ENCODE peak calls at places on chromosomes 11 and 22, in five cellular contexts. H, S, A, M and W are unnamed samples.

GRCh38 chr11:8832571-8833260 is 78.3 kb upstream of the AKIP1 start:
- DNase-seq in M (no peak), S (no peak), A (no peak), H (peak; percentile 38), W (no peak)

GRCh38 chr11:73175551-73176144 is 33.5 kb upstream of the FCHSD2 start:
- DNase-seq in A (peak; percentile 53), S (peak; percentile 14), H (no peak), M (no peak), W (no peak)

GRCh38 chr11:46408407-46408986 is 16.9 kb upstream of the CHRM4 start:
- DNase-seq in A (no peak), H (no peak), S (no peak), M (no peak), W (no peak)

GRCh38 chr22:43497956-43498855 is 86.4 kb downstream of the MPPED1 start:
- DNase-seq in M (no peak), H (no peak), S (no peak), A (no peak), W (no peak)

GRCh38 chr22:32805586-32805881 is 4.0 kb downstream of the TIMP3 start:
- DNase-seq in M (no peak), H (no peak), S (no peak), A (no peak), W (no peak)

GRCh38 chr11:79520086-79520485 is 79.3 kb upstream of the TENM4 start:
- DNase-seq in S (no peak), A (no peak), M (no peak), H (no peak), W (no peak)

GRCh38 chr11:67071420-67072284 is 15.0 kb downstream of the RHOD start:
- DNase-seq in M (peak; percentile 69), A (peak; percentile 84), S (peak; percentile 82), H (peak; percentile 74), W (peak; percentile 66)

GRCh38 chr11:27055065-27055682 is 14.6 kb downstream of the BBOX1 start:
- DNase-seq in H (no peak), S (no peak), A (no peak), M (no peak), W (no peak)

GRCh38 chr22:40534379-40535188 is 101.9 kb downstream of the MRTFA start:
- DNase-seq in S (no peak), M (no peak), A (no peak), H (no peak), W (no peak)

GRCh38 chr11:23976776-23977380 is 520.0 kb upstream of the LUZP2 start:
- DNase-seq in M (no peak), H (no peak), S (no peak), A (no peak), W (no peak)

GRCh38 chr11:63986156-63986931 is at the start of gene OTUB1:
- DNase-seq in M (peak; percentile 91), H (peak; percentile 84), A (peak; percentile 93), S (peak; percentile 95), W (peak; percentile 89)

GRCh38 chr11:123543796-123544195 is 110.6 kb downstream of the SCN3B start:
- DNase-seq in A (no peak), H (no peak), S (no peak), M (no peak), W (no peak)

GRCh38 chr11:67002921-67003411 is 20.0 kb upstream of the SYT12 start:
- DNase-seq in M (no peak), A (peak; percentile 7), S (no peak), H (no peak), W (no peak)

GRCh38 chr22:49044776-49045175 is 782.9 kb downstream of the BRD1 start:
- DNase-seq in H (no peak), M (no peak), A (no peak), S (no peak), W (no peak)

GRCh38 chr22:43889366-43890253 is 2.2 kb downstream of the PNPLA5 start:
- DNase-seq in H (no peak), S (peak; percentile 38), M (no peak), A (no peak), W (peak; percentile 2)

GRCh38 chr22:38240734-38241252 is 32.0 kb downstream of the TMEM184B start:
- DNase-seq in A (peak; percentile 65), S (peak; percentile 77), M (peak; percentile 45), H (no peak), W (peak; percentile 80)

GRCh38 chr11:95505927-95506426 is 275.0 kb upstream of the SESN3 start:
- DNase-seq in A (no peak), S (no peak), H (peak; percentile 52), M (no peak), W (no peak)

GRCh38 chr11:133903875-133904817 is 52.6 kb downstream of the IGSF9B start:
- DNase-seq in H (no peak), A (no peak), S (no peak), M (no peak), W (peak; percentile 0)

GRCh38 chr11:16278273-16278672 is 78.1 kb downstream of the SOX6 start:
- DNase-seq in A (no peak), S (no peak), H (no peak), M (no peak), W (no peak)

GRCh38 chr22:37328017-37328416 is 45.7 kb downstream of the CYTH4 start:
- DNase-seq in A (no peak), M (no peak), H (no peak), S (no peak), W (no peak)

DNA sequence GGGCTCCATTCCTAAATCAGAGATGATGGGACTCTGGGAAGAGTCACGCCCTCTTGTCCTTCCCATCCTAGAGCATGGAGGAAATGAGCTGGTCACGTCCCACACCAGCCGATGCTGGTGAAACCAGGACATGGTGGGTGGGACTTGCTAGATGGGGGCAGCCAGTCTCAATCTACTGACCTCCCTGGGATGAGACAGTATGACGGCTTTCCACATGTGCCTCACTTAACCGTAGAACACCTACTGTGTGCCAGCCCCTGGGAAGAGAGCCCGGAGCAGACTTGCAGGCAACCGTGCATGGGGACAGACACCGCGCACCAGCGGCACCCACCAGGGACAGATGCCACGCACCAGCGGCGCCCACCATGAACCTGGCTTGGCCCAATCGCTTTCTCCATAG is 3.8 kb downstream of the OSBPL5 start:
- DNase-seq in H (no peak), M (no peak), A (peak; percentile 4), S (peak; percentile 49), W (peak; percentile 17)
- H3K4me3 ChIP-seq in H (no peak overlapping the region), M (peak overlapping the region; percentile 52), A (no peak overlapping the region), S (peak overlapping the region; percentile 70), W (no peak overlapping the region)

GRCh38 chr11:85960678-85961077 is 105.5 kb downstream of the CCDC83 start:
- DNase-seq in S (no peak), A (no peak), M (no peak), H (no peak), W (no peak)

GRCh38 chr11:85955531-85955930 is 100.3 kb downstream of the CCDC83 start:
- DNase-seq in S (no peak), H (no peak), A (no peak), M (no peak), W (no peak)

GRCh38 chr11:85961930-85962363 is 106.8 kb downstream of the CCDC83 start:
- DNase-seq in M (no peak), S (no peak), A (no peak), H (no peak), W (no peak)

GRCh38 chr11:85965202-85965601 is 103.7 kb downstream of the PICALM start:
- DNase-seq in S (no peak), M (no peak), H (no peak), A (no peak), W (no peak)

GRCh38 chr11:85961130-85961529 is 105.9 kb downstream of the CCDC83 start:
- DNase-seq in M (no peak), H (no peak), A (no peak), S (no peak), W (no peak)
- H3K36me3 ChIP-seq in M (peaks cover 9% of the 10 kb centered on the region), H (peaks cover 6% of the 10 kb centered on the region), A (peaks cover 10% of the 10 kb centered on the region), S (peaks cover 5% of the 10 kb centered on the region), W (peaks cover 47% of the 10 kb centered on the region)

GRCh38 chr22:19331474-19331873 is 40.0 kb upstream of the CLTCL1 start:
- DNase-seq in M (no peak), H (no peak), A (no peak), S (no peak), W (no peak)
- H3K9me3 ChIP-seq in M (peaks cover 52% of the 10 kb centered on the region), H (no peaks in the 10 kb centered on the region), A (no peaks in the 10 kb centered on the region), S (peaks cover 17% of the 10 kb centered on the region), W (no peaks in the 10 kb centered on the region)

DNA sequence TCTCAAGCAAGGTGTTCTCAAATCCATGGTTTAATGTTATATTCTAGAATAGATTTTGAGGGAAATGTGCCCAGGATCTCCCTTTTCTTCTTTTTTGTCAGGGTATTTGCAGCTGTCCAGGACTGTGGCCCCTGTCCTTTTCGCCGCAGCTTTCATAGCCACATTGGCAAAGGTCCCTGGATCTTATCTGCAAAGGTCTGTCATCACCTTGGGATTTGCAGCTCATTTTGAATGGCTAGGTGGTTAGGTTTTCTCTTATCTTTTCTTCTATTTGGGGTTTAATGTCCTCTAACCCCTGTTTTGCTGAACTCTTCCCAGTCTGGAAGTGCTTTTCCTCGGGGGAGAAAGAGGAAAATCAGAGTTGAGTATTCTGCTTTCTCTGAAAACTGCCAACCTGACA is 11.7 kb upstream of the C1QTNF4 start:
- DNase-seq in S (no peak), A (no peak), H (no peak), M (no peak), W (no peak)
- H3K4me3 ChIP-seq in S (no peak overlapping the region), A (no peak overlapping the region), H (no peak overlapping the region), M (no peak overlapping the region), W (no peak overlapping the region)

DNA sequence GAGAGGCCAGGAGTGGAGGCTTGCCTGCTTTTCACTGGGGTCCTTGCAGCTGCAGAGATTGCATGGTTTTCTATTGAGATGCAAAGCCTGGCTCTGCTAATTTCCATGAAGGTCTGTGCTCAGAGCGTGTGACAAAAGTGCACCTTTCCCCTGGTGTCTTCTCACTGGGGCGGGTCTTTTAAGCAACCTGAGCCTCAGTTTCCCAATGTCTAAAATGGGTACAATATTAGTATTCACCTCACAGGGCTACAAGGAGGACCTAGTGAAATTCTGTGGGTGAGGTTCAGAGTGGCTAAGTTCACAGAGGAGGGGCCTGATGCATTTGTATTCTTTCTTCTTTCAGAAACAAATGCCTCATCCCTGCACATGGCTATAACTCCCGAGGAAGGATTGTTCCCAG is 20.3 kb downstream of the PPM1F start:
- DNase-seq in A (no peak), H (no peak), M (no peak), S (no peak), W (no peak)
- H3K36me3 ChIP-seq in A (peaks cover 23% of the 10 kb centered on the region), H (no peaks in the 10 kb centered on the region), M (peaks cover 26% of the 10 kb centered on the region), S (no peaks in the 10 kb centered on the region), W (no peaks in the 10 kb centered on the region)

GRCh38 chr11:77789061-77789730 is 31.3 kb downstream of the RSF1 start:
- DNase-seq in H (no peak), A (no peak), M (no peak), S (no peak), W (no peak)
- H3K9me3 ChIP-seq in H (no peaks in the 10 kb centered on the region), A (no peaks in the 10 kb centered on the region), M (peaks cover 31% of the 10 kb centered on the region), S (no peaks in the 10 kb centered on the region), W (no peaks in the 10 kb centered on the region)

GRCh38 chr11:68118753-68119448 is 2.3 kb downstream of the CHKA start:
- DNase-seq in M (no peak), A (peak; percentile 73), H (no peak), S (no peak), W (no peak)
- H3K4me3 ChIP-seq in M (peak overlapping the region; percentile 3), A (no peak overlapping the region), H (no peak overlapping the region), S (peak overlapping the region; percentile 81), W (no peak overlapping the region)